ENCODE peak calls at places on chromosomes 11 and 22, in ten cellular contexts. Z is GM23248; F is NCI-H1436; R is GM12878; W is SW 1271; E is activated effector memory CD4-positive, alpha-beta T cell treated with Interleukin-2 at 50 U/mL for 16 hours; D is stimulated activated CD8-positive, alpha-beta memory T cell treated with anti-CD3 and anti-CD28 coated beads, Interleukin-4, amount 100 ng/mL, for 1 hour; C is T-helper 1 cell; U is dermis microvascular lymphatic vessel endothelial cell; L is activated CD4-positive, alpha-beta T cell treated with anti-CD3 and anti-CD28 coated beads, Interleukin-2, amount 10 ng/mL, durations not matched to agents 24 days and 14 days. H is an unnamed sample.

GRCh38 chr22:41841085-41841712 is 8.3 kb downstream of the SREBF2 start:
- DNase-seq in R (no peak), W (no peak), Z (no peak), U (no peak), E (no peak), L (no peak), D (no peak), C (no peak), F (no peak), H (no peak)

GRCh38 chr22:38202437-38203089 is 769 bp downstream of the MAFF start:
- DNase-seq in W (no peak), E (peak; percentile 47), D (no peak), L (peak; percentile 90), F (peak; percentile 23), C (peak; percentile 35), R (no peak), U (peak; percentile 95), Z (peak; percentile 94), H (no peak)

GRCh38 chr11:72736452-72737069 is 15.6 kb downstream of the ARAP1 start:
- DNase-seq in W (peak; percentile 88), L (peak; percentile 89), Z (peak; percentile 86), E (peak; percentile 39), F (no peak), R (no peak), C (peak; percentile 40), U (peak; percentile 59), D (peak; percentile 37), H (no peak)

GRCh38 chr22:39893526-39893925 is at the start of gene ENTHD1:
- DNase-seq in Z (no peak), E (no peak), D (no peak), L (no peak), C (no peak), F (no peak), R (no peak), U (no peak), W (no peak), H (no peak)

GRCh38 chr11:121833970-121834369 is 282.0 kb downstream of the BLID start:
- DNase-seq in W (no peak), U (peak; percentile 47), F (no peak), Z (no peak), L (no peak), D (no peak), E (no peak), C (no peak), R (no peak), H (no peak)

GRCh38 chr22:46008836-46009596 is 32.1 kb upstream of the WNT7B start:
- DNase-seq in L (no peak), U (no peak), C (no peak), W (no peak), Z (no peak), R (no peak), D (no peak), F (no peak), E (no peak), H (no peak)

GRCh38 chr11:77672276-77672675 is 34.7 kb upstream of the CLNS1A start:
- DNase-seq in W (no peak), C (no peak), U (no peak), L (no peak), Z (peak; percentile 92), R (no peak), E (no peak), D (no peak), F (no peak), H (no peak)

GRCh38 chr11:1854132-1854948 is 1.5 kb downstream of the LSP1 start:
- DNase-seq in F (no peak), E (no peak), C (no peak), U (no peak), L (no peak), D (no peak), R (peak; percentile 33), W (no peak), Z (no peak), H (no peak)

GRCh38 chr11:24794064-24794463 is 297.2 kb downstream of the LUZP2 start:
- DNase-seq in C (no peak), W (no peak), L (no peak), D (no peak), E (no peak), R (no peak), Z (no peak), U (no peak), F (no peak), H (no peak)

GRCh38 chr11:4095509-4096230 is 1.1 kb downstream of the RRM1 start:
- DNase-seq in E (no peak), W (no peak), C (no peak), D (no peak), F (no peak), U (no peak), Z (peak; percentile 85), R (no peak), L (peak; percentile 66), H (no peak)